ENCODE peak calls at places on chromosomes 16 and 17, in five cellular contexts. One of them, this sample, is unnamed.

GRCh38 chr17:75271233-75271954 is 363 bp upstream of the MIF4GD start:
- DNase-seq in A549: peak
- DNase-seq in K562: peak
- DNase-seq in GM12878: no peak
- DNase-seq in SK-N-SH: peak
- DNase-seq in this sample: peak

GRCh38 chr17:72053069-72053846 is 67.6 kb upstream of the SOX9 start:
- DNase-seq in A549: no peak
- DNase-seq in GM12878: no peak
- DNase-seq in SK-N-SH: peak
- DNase-seq in K562: no peak
- DNase-seq in this sample: no peak

GRCh38 chr17:64309710-64310109 is 46.6 kb upstream of the TEX2 start:
- DNase-seq in GM12878: no peak
- DNase-seq in A549: no peak
- DNase-seq in SK-N-SH: no peak
- DNase-seq in K562: no peak
- DNase-seq in this sample: no peak

GRCh38 chr16:65117701-65118448 is 4.0 kb downstream of the CDH11 start:
- DNase-seq in K562: peak
- DNase-seq in GM12878: peak
- DNase-seq in SK-N-SH: peak
- DNase-seq in A549: peak
- DNase-seq in this sample: peak

GRCh38 chr16:69378760-69379159 is 7.0 kb downstream of the TERF2 start:
- DNase-seq in GM12878: no peak
- DNase-seq in K562: no peak
- DNase-seq in SK-N-SH: no peak
- DNase-seq in A549: no peak
- DNase-seq in this sample: no peak

GRCh38 chr17:4074831-4075495 is 67.9 kb downstream of the ZZEF1 start:
- DNase-seq in K562: peak
- DNase-seq in A549: peak
- DNase-seq in SK-N-SH: peak
- DNase-seq in GM12878: peak
- DNase-seq in this sample: peak

GRCh38 chr16:48101069-48101674 is 54.6 kb downstream of the ABCC12 start:
- DNase-seq in GM12878: peak
- DNase-seq in A549: no peak
- DNase-seq in SK-N-SH: no peak
- DNase-seq in K562: no peak
- DNase-seq in this sample: no peak

GRCh38 chr17:50139950-50140885 is 10.3 kb upstream of the SAMD14 start:
- DNase-seq in A549: peak
- DNase-seq in SK-N-SH: peak
- DNase-seq in GM12878: no peak
- DNase-seq in K562: peak
- DNase-seq in this sample: peak

GRCh38 chr17:71764507-71764906 is 356.3 kb upstream of the SOX9 start:
- DNase-seq in GM12878: no peak
- DNase-seq in A549: peak
- DNase-seq in SK-N-SH: peak
- DNase-seq in K562: no peak
- DNase-seq in this sample: peak

GRCh38 chr17:18118633-18118975 is 10.0 kb downstream of the MYO15A start:
- DNase-seq in A549: no peak
- DNase-seq in K562: no peak
- DNase-seq in GM12878: no peak
- DNase-seq in SK-N-SH: no peak
- DNase-seq in this sample: no peak

GRCh38 chr17:32596666-32597065 is 109.9 kb downstream of the CDK5R1 start:
- DNase-seq in A549: no peak
- DNase-seq in K562: no peak
- DNase-seq in GM12878: peak
- DNase-seq in SK-N-SH: no peak
- DNase-seq in this sample: no peak

GRCh38 chr17:56652608-56653007 is 59.1 kb downstream of the NOG start:
- DNase-seq in GM12878: no peak
- DNase-seq in SK-N-SH: no peak
- DNase-seq in A549: no peak
- DNase-seq in K562: no peak
- DNase-seq in this sample: no peak

GRCh38 chr16:47920709-47921108 is 235.1 kb downstream of the ABCC12 start:
- DNase-seq in SK-N-SH: no peak
- DNase-seq in K562: no peak
- DNase-seq in A549: peak
- DNase-seq in GM12878: no peak
- DNase-seq in this sample: no peak

GRCh38 chr17:31629696-31630470 is 229.2 kb downstream of the COPRS start:
- DNase-seq in K562: no peak
- DNase-seq in A549: no peak
- DNase-seq in SK-N-SH: no peak
- DNase-seq in GM12878: no peak
- DNase-seq in this sample: no peak

GRCh38 chr16:68128577-68129305 is 43.6 kb downstream of the NFATC3 start:
- DNase-seq in SK-N-SH: no peak
- DNase-seq in A549: no peak
- DNase-seq in K562: no peak
- DNase-seq in GM12878: no peak
- DNase-seq in this sample: peak

GRCh38 chr16:11340710-11341109 is 4.5 kb upstream of the RMI2 start:
- DNase-seq in A549: no peak
- DNase-seq in GM12878: no peak
- DNase-seq in K562: no peak
- DNase-seq in SK-N-SH: no peak
- DNase-seq in this sample: peak

GRCh38 chr16:86664518-86665318 is 86.4 kb downstream of the FOXL1 start:
- DNase-seq in SK-N-SH: no peak
- DNase-seq in K562: peak
- DNase-seq in A549: peak
- DNase-seq in GM12878: peak
- DNase-seq in this sample: peak
- TF ChIP-seq SMC3 in SK-N-SH: no peak
- TF ChIP-seq SMC3 in K562: no peak
- TF ChIP-seq SMC3 in A549: peak
- TF ChIP-seq SMC3 in GM12878: no peak
- TF ChIP-seq SMC3 in this sample: no peak

GRCh38 chr17:45046536-45047125 is 4.8 kb downstream of the DCAKD start:
- DNase-seq in SK-N-SH: no peak
- DNase-seq in A549: peak
- DNase-seq in K562: no peak
- DNase-seq in GM12878: peak
- DNase-seq in this sample: no peak

GRCh38 chr17:45051060-45051719 is at the start of gene DCAKD:
- DNase-seq in SK-N-SH: peak
- DNase-seq in A549: peak
- DNase-seq in K562: peak
- DNase-seq in GM12878: no peak
- DNase-seq in this sample: peak

GRCh38 chr17:45050680-45051059 is 762 bp downstream of the DCAKD start:
- DNase-seq in GM12878: no peak
- DNase-seq in SK-N-SH: peak
- DNase-seq in K562: peak
- DNase-seq in A549: peak
- DNase-seq in this sample: peak

GRCh38 chr17:45048795-45049563 is 2.5 kb downstream of the DCAKD start:
- DNase-seq in GM12878: no peak
- DNase-seq in SK-N-SH: peak
- DNase-seq in A549: peak
- DNase-seq in K562: no peak
- DNase-seq in this sample: peak

GRCh38 chr17:45052052-45052772 is 780 bp upstream of the DCAKD start:
- DNase-seq in A549: no peak
- DNase-seq in GM12878: no peak
- DNase-seq in K562: peak
- DNase-seq in SK-N-SH: peak
- DNase-seq in this sample: peak
- TF ChIP-seq MAX in A549: peak
- TF ChIP-seq MAX in GM12878: no peak
- TF ChIP-seq MAX in K562: no peak
- TF ChIP-seq MAX in SK-N-SH: no peak
- TF ChIP-seq MAX in this sample: peak

GRCh38 chr16:20291807-20292206 is 35.5 kb downstream of the GP2 start:
- DNase-seq in SK-N-SH: no peak
- DNase-seq in GM12878: no peak
- DNase-seq in A549: no peak
- DNase-seq in K562: no peak
- DNase-seq in this sample: no peak
- TF ChIP-seq SMC3 in SK-N-SH: no peak
- TF ChIP-seq SMC3 in GM12878: no peak
- TF ChIP-seq SMC3 in A549: no peak
- TF ChIP-seq SMC3 in K562: no peak
- TF ChIP-seq SMC3 in this sample: no peak

GRCh38 chr16:4344659-4345438 is 6.3 kb downstream of the PAM16 start:
- DNase-seq in SK-N-SH: no peak
- DNase-seq in K562: no peak
- DNase-seq in GM12878: no peak
- DNase-seq in A549: no peak
- DNase-seq in this sample: peak

GRCh38 chr16:4345439-4346204 is 5.5 kb downstream of the PAM16 start:
- DNase-seq in A549: no peak
- DNase-seq in GM12878: no peak
- DNase-seq in SK-N-SH: no peak
- DNase-seq in K562: no peak
- DNase-seq in this sample: peak

GRCh38 chr16:4346205-4346781 is 4.8 kb downstream of the PAM16 start:
- DNase-seq in GM12878: no peak
- DNase-seq in A549: no peak
- DNase-seq in SK-N-SH: no peak
- DNase-seq in K562: no peak
- DNase-seq in this sample: peak

GRCh38 chr16:4347765-4348509 is 3.2 kb downstream of the PAM16 start:
- DNase-seq in K562: peak
- DNase-seq in SK-N-SH: no peak
- DNase-seq in GM12878: no peak
- DNase-seq in A549: no peak
- DNase-seq in this sample: no peak

DNA sequence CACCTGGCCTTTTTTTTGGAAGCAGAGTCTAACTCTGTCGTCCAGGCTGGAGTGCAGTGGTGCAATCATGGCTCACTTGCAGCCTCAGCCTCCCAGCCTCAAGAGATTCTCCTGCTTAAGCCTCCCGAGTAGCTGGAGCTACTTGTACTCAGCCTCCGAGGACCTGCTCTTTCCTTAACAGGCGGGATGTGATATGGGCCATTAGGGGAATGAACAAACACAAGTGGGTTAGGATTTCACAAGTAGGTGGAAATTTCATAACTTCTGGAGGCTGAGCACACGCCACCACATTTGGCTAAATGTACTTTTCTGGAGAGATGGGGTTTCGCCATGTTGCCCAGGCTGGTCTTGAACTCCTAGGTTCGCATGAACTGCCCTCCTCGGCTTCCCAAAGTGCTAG is 4.1 kb downstream of the PAM16 start:
- DNase-seq in GM12878: no peak
- DNase-seq in K562: no peak
- DNase-seq in SK-N-SH: no peak
- DNase-seq in A549: no peak
- DNase-seq in this sample: peak
- TF ChIP-seq MAX in GM12878: no peak
- TF ChIP-seq MAX in K562: no peak
- TF ChIP-seq MAX in SK-N-SH: no peak
- TF ChIP-seq MAX in A549: no peak
- TF ChIP-seq MAX in this sample: no peak

DNA sequence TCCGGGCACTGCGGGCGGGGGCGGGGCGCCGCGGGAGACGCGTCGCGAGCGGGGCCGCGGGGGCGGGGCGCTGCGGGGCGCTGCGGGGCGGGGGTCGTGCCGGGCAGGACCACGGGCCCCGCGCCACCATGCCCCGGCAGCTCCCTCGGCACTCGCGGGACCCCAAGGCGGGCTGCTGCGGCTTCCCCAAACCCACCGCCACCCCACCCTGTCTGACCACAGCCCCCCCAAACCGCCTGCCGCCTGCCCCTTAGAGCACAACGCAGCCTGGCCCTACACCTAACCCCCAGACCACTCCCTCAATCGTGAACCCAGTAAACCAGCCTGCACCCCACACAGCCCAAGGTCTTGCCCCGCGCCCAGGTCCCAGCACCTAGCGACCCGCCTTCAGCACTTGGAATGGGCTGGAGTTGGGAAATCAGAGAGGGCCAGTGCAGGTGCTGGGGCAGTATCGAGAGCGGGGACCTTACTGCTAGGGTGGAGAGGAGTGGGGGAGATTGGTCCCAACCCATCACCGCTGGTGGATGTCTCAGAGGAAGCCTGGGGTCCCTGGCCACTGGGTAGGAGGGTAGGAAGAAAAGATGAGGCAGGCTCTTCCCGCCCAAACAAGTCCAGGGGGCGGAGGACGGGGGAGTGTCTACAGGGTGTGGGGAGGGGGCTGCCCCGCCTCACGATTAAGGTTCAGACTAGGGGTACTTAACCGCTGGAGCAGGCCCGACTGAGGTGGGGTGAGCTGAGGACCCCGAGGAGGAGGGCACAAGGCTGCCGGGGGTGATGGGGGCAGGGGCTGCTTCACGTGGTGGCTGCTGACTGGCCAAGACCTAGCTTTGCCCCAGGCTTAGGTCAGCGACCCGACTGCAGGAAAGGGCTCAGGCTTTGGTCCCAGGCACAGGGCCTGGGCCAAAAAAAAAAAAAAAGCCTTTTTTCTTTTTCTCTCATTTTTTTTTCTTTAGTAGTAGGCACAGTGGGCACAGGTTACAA is 539 bp upstream of the VAMP2 start:
- DNase-seq in SK-N-SH: peak
- DNase-seq in A549: peak
- DNase-seq in K562: peak
- DNase-seq in GM12878: no peak
- DNase-seq in this sample: no peak
- TF ChIP-seq SMC3 in SK-N-SH: no peak
- TF ChIP-seq SMC3 in A549: no peak
- TF ChIP-seq SMC3 in K562: no peak
- TF ChIP-seq SMC3 in GM12878: no peak
- TF ChIP-seq SMC3 in this sample: no peak

DNA sequence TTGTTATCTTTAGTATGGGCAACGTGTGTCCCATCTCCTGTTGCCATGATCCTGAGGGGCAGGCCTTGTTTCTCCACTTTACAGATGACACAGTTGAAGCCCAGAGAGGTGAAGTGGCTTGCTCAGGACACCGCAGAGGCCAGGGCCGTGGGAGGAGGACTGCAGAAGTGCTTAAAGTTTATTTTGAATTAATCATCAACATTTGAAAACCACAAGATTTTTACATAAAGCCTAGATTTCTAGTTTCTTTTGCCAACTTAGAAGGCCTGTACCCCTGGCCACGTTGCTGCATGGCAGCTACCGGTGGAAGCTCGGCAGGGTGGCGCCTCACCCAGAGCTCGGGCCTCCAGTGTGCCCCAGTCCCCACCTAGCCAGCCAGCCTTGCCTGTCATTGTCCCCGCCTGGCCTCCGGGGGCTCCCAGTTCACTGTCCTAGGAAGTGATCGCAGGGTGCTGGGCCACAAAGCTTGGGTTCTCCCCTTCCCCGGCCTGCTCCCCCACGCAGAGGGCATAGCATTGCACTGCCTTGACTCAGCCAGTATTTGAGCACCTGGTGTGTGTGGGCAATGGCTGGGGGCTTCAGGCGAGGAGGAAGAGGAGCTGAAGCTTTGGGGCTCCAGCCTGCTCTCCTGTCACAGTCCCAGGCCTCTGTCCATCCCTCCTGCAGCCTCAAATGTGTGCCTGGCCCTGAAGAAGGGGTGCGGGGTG is 14.8 kb upstream of the ADCY7 start:
- DNase-seq in GM12878: no peak
- DNase-seq in A549: no peak
- DNase-seq in K562: no peak
- DNase-seq in SK-N-SH: no peak
- DNase-seq in this sample: no peak
- TF ChIP-seq MAX in GM12878: no peak
- TF ChIP-seq MAX in A549: no peak
- TF ChIP-seq MAX in K562: no peak
- TF ChIP-seq MAX in SK-N-SH: no peak
- TF ChIP-seq MAX in this sample: no peak

This sample was measured in HepG2.